ENCODE peak calls at places on chromosomes 11 and 22, in four cellular contexts. Q, W, F and U are unnamed samples. For H3K9me3, the result is how much of the 10 kb centered on the place peaks cover.

GRCh38 chr11:113532697-113533424 is 57.7 kb upstream of the DRD2 start:
- DNase-seq in Q (peak), W (peak), F (peak), U (peak)

GRCh38 chr11:4727171-4727570 is 22.6 kb downstream of the MMP26 start:
- DNase-seq in Q (no peak), W (no peak), F (no peak), U (no peak)

GRCh38 chr11:2759228-2760195 is 59.7 kb upstream of the KCNQ1OT1 start:
- DNase-seq in Q (no peak), W (peak), F (peak), U (peak)

GRCh38 chr11:66479741-66480115 is 506 bp upstream of the DPP3 start:
- DNase-seq in Q (no peak), W (no peak), F (no peak), U (no peak)

GRCh38 chr11:29328961-29329441 is 687.8 kb downstream of the KCNA4 start:
- DNase-seq in Q (peak), W (no peak), F (no peak), U (peak)

GRCh38 chr11:7651140-7651551 is 22.2 kb downstream of the CYB5R2 start:
- DNase-seq in Q (no peak), W (no peak), F (no peak), U (no peak)

GRCh38 chr11:35116762-35117588 is 22.0 kb upstream of the CD44 start:
- DNase-seq in Q (no peak), W (no peak), F (no peak), U (no peak)

GRCh38 chr11:2305862-2306823 is 4.3 kb downstream of the TSPAN32 start:
- DNase-seq in Q (peak), W (peak), F (peak), U (peak)

GRCh38 chr11:96464695-96465307 is 75.0 kb downstream of the JRKL start:
- DNase-seq in Q (peak), W (no peak), F (no peak), U (no peak)

GRCh38 chr22:29215012-29215860 is 9.5 kb downstream of the EMID1 start:
- DNase-seq in Q (peak), W (no peak), F (no peak), U (no peak)

GRCh38 chr11:32136654-32137053 is 45.8 kb downstream of the RCN1 start:
- DNase-seq in Q (no peak), W (no peak), F (no peak), U (peak)

GRCh38 chr11:17699157-17700114 is 19.9 kb upstream of the MYOD1 start:
- DNase-seq in Q (no peak), W (no peak), F (no peak), U (no peak)

GRCh38 chr11:72224587-72225410 is at the start of gene INPPL1:
- DNase-seq in Q (peak), W (peak), F (no peak), U (peak)

GRCh38 chr11:68528630-68529029 is 68.1 kb downstream of the PPP6R3 start:
- DNase-seq in Q (no peak), W (no peak), F (no peak), U (no peak)

GRCh38 chr11:117570701-117571100 is 226.3 kb downstream of the DSCAML1 start:
- DNase-seq in Q (no peak), W (no peak), F (no peak), U (peak)

GRCh38 chr11:88604255-88604654 is 266.7 kb upstream of the CTSC start:
- DNase-seq in Q (no peak), W (no peak), F (no peak), U (no peak)

GRCh38 chr11:121291896-121292502 is 572 bp upstream of the SC5D start:
- DNase-seq in Q (peak), W (no peak), F (no peak), U (no peak)

GRCh38 chr22:28799834-28800307 is 498 bp downstream of the XBP1 start:
- DNase-seq in Q (peak), W (peak), F (peak), U (peak)

GRCh38 chr11:13354335-13354734 is 76.7 kb downstream of the BMAL1 start:
- DNase-seq in Q (no peak), W (no peak), F (no peak), U (no peak)

GRCh38 chr11:122099345-122100045 is 16.5 kb downstream of the BLID start:
- DNase-seq in Q (no peak), W (no peak), F (no peak), U (peak)

GRCh38 chr11:74330065-74330858 is 18.8 kb upstream of the P4HA3 start:
- DNase-seq in Q (no peak), W (no peak), F (no peak), U (no peak)

GRCh38 chr22:41587347-41587723 is 2.3 kb downstream of the PMM1 start:
- DNase-seq in Q (no peak), W (no peak), F (no peak), U (no peak)
- H3K4me3 ChIP-seq in Q (no peak), W (no peak), F (no peak), U (no peak)

GRCh38 chr22:39530692-39531331 is 1.7 kb downstream of the RPS19BP1 start:
- DNase-seq in Q (peak), W (no peak), F (no peak), U (no peak)
- TF ChIP-seq CTCF in Q (no peak), W (peak), F (no peak), U (peak)

GRCh38 chr22:49420651-49421050 is 407.0 kb downstream of the BRD1 start:
- DNase-seq in Q (no peak), W (no peak), F (no peak), U (no peak)
- H3K9me3 ChIP-seq in Q (under half), W (under half), F (under half), U (under half)

GRCh38 chr11:108853864-108854263 is 189.0 kb downstream of the DDX10 start:
- DNase-seq in Q (no peak), W (no peak), F (no peak), U (no peak)
- H3K4me3 ChIP-seq in Q (no peak), W (peak), F (peak), U (no peak)

GRCh38 chr11:79456501-79456900 is 15.7 kb upstream of the TENM4 start:
- DNase-seq in Q (no peak), W (no peak), F (no peak), U (no peak)

GRCh38 chr11:79458712-79459111 is 17.9 kb upstream of the TENM4 start:
- DNase-seq in Q (no peak), W (no peak), F (no peak), U (no peak)

GRCh38 chr11:79466411-79466810 is 25.6 kb upstream of the TENM4 start:
- DNase-seq in Q (no peak), W (no peak), F (no peak), U (no peak)

GRCh38 chr11:79465160-79465559 is 24.3 kb upstream of the TENM4 start:
- DNase-seq in Q (no peak), W (no peak), F (no peak), U (no peak)

GRCh38 chr11:79461144-79461543 is 20.3 kb upstream of the TENM4 start:
- DNase-seq in Q (peak), W (no peak), F (no peak), U (peak)
- TF ChIP-seq CTCF in Q (peak), W (peak), F (peak), U (peak)

GRCh38 chr11:60922906-60923305 is 1.4 kb upstream of the TMEM132A start:
- DNase-seq in Q (no peak), W (no peak), F (no peak), U (no peak)
- H3K9me3 ChIP-seq in Q (under half), W (under half), F (under half), U (under half)

DNA sequence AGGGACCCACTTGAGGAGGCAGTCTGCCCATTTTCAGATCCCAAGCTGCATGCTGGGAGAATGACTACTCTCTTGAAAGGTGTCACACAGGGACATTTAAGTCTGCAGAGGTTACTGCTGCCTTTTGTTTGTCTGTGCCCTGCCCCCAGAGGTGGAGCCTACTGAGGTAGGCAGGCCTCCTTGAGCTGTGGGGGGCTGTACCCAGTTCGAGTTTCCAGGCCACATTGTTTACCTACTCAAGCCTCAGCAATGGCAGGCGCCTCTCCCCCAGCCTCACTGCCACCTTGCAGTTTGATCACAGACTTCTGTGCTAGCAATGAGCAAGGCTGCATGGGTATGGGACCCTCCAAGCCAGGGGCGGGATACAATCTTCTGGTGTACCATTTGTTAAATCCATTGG is 126.0 kb downstream of the OR4A5 start:
- DNase-seq in Q (no peak), W (no peak), F (no peak), U (no peak)
- H3K4me3 ChIP-seq in Q (no peak), W (no peak), F (no peak), U (no peak)

GRCh38 chr11:24373516-24373915 is 123.3 kb upstream of the LUZP2 start:
- DNase-seq in Q (no peak), W (no peak), F (no peak), U (no peak)
- TF ChIP-seq CTCF in Q (no peak), W (no peak), F (no peak), U (no peak)